ENCODE peak calls at places on chromosomes 11 and 22, in six cellular contexts. X is left ventricle myocardium inferior, R is fibroblast of lung, C is ovary, K is heart left ventricle, Q is fibroblast of pulmonary artery. Z is an unnamed sample.

GRCh38 chr11:47234669-47235075 is 13.9 kb downstream of the ACP2 start:
- DNase-seq in X (no peak), R (no peak), C (peak), K (peak), Q (peak), Z (no peak)

GRCh38 chr22:43393132-43393844 is 18.5 kb upstream of the MPPED1 start:
- DNase-seq in X (no peak), R (no peak), C (no peak), K (no peak), Q (no peak), Z (no peak)

GRCh38 chr11:125168875-125169537 is 4.5 kb downstream of the PKNOX2 start:
- DNase-seq in X (no peak), R (peak), C (peak), K (no peak), Q (peak), Z (no peak)

GRCh38 chr22:29309332-29310064 is 3.0 kb downstream of the GAS2L1 start:
- DNase-seq in X (peak), R (no peak), C (no peak), K (peak), Q (no peak), Z (no peak)

GRCh38 chr11:74679513-74679865 is 51.7 kb downstream of the CHRDL2 start:
- DNase-seq in X (no peak), R (no peak), C (no peak), K (peak), Q (no peak), Z (no peak)

GRCh38 chr11:67120456-67120855 is 1.4 kb downstream of the KDM2A start:
- DNase-seq in X (no peak), R (no peak), C (no peak), K (no peak), Q (no peak), Z (no peak)

GRCh38 chr11:73267122-73267846 is 4.9 kb upstream of the P2RY6 start:
- DNase-seq in X (no peak), R (no peak), C (no peak), K (peak), Q (no peak), Z (no peak)

GRCh38 chr22:37542959-37543358 is 17.3 kb upstream of the CDC42EP1 start:
- DNase-seq in X (no peak), R (no peak), C (no peak), K (no peak), Q (no peak), Z (no peak)

GRCh38 chr22:42388130-42388797 is 43.9 kb downstream of the NFAM1 start:
- DNase-seq in X (no peak), R (no peak), C (no peak), K (no peak), Q (peak), Z (no peak)

GRCh38 chr11:64935634-64936081 is at the start of gene GPHA2:
- DNase-seq in X (no peak), R (peak), C (peak), K (no peak), Q (peak), Z (no peak)

GRCh38 chr11:44766972-44767278 is 40.2 kb downstream of the TSPAN18 start:
- DNase-seq in X (no peak), R (no peak), C (no peak), K (peak), Q (peak), Z (no peak)

GRCh38 chr11:108500721-108501120 is 2.5 kb upstream of the POGLUT3 start:
- DNase-seq in X (no peak), R (no peak), C (no peak), K (no peak), Q (no peak), Z (no peak)

GRCh38 chr11:6233984-6234313 is 487 bp downstream of the FHIP1B start:
- DNase-seq in X (no peak), R (no peak), C (no peak), K (no peak), Q (no peak), Z (no peak)

GRCh38 chr11:64859542-64860414 is 15.3 kb upstream of the CDC42BPG start:
- DNase-seq in X (no peak), R (no peak), C (no peak), K (no peak), Q (no peak), Z (no peak)

GRCh38 chr11:65546217-65546958 is 11.8 kb downstream of the LTBP3 start:
- DNase-seq in X (peak), R (no peak), C (peak), K (peak), Q (no peak), Z (peak)

GRCh38 chr11:125376856-125377255 is 119.2 kb downstream of the FEZ1 start:
- DNase-seq in X (no peak), R (no peak), C (no peak), K (no peak), Q (no peak), Z (no peak)

DNA sequence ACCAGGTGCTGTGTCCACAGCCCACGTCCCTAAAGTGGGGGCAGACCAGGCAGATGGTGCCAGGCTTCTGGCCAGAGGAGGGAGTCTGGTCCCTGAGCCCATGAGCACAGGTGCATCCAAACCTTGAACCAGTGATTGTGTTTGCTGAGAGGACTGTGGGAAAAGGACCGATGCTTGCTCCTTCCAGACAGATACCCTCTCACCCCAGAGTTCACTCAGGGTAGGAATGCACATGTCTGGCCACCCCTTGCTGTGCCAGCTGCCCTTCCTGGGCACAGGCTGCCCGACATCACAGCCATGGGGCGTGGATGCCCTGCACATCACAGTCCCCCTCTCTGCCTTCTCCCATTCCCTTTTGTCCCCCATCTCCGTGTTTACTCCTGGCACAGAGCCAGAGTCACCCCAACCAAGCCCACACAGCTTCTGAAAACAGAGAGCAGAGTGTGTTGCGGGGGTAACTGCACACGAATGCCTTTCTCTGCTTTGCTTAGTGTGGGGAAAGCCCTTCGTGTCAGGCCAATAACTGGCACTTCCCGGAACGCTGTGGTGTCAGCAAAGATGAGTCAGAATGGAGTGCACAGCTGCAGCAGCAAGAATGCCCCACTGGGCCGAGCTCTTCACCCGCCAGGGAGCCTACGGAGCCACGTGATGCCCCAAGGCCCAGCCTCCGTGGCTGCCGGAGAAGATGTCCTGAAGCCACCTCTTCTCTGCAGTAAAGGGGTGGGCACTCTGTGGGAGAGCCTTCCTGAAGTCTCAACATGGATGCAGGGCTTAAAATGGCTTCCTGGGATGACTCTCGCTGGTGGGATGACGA is 7.6 kb downstream of the CARS1 start:
- DNase-seq in X (peak), R (peak), C (peak), K (peak), Q (peak), Z (peak)
- TF ChIP-seq CTCF in X (peak), R (no peak), C (no peak), K (no peak), Q (peak), Z (no peak)

GRCh38 chr22:36182056-36182455 is 19.6 kb downstream of the APOL4 start:
- DNase-seq in X (no peak), R (no peak), C (no peak), K (no peak), Q (peak), Z (no peak)

GRCh38 chr22:36183446-36183845 is 18.2 kb downstream of the APOL4 start:
- DNase-seq in X (no peak), R (no peak), C (no peak), K (no peak), Q (no peak), Z (no peak)

GRCh38 chr22:36182871-36183270 is 18.7 kb downstream of the APOL4 start:
- DNase-seq in X (no peak), R (no peak), C (no peak), K (no peak), Q (no peak), Z (no peak)

GRCh38 chr22:36184433-36185035 is 17.1 kb downstream of the APOL4 start:
- DNase-seq in X (no peak), R (peak), C (no peak), K (no peak), Q (peak), Z (no peak)

DNA sequence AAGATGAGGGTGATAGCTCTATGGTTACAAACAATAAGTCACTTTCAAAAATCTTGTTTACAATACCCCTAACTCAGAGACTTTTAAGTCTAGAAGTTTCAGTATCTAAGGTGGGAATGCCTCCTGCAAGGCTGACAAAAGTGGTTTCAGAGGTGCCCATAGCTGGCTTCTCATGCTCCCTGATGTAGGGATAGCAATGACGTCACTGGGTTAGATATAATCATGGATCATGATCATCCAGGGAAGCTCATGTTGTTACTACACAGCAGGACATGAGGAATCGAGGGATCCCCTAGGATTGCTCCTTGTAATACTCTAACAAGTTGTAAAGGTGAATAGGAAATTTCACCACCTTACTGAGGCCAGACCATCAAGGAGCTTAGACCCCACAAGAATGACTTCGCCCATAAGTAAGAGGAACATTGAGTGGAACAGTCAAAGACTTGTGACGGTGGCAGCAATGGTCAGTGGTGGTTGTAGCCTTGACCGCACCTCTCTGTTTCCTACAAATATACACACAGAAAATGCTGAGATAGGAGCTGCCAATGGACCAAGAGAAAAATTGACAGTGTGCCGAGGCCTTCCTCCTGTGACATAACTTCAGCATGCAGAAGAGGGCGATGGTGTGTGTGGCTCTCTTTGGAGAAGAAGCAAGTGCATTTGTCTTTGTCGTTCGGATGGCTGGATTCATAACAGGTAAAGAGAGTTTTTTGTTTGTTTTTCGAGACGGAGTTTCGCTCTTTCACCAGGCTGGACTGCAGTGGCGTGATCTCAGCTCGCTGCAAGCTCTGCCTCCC is 15.6 kb downstream of the APOL4 start:
- DNase-seq in X (no peak), R (no peak), C (no peak), K (no peak), Q (no peak), Z (no peak)
- TF ChIP-seq CTCF in X (no peak), R (no peak), C (no peak), K (no peak), Q (no peak), Z (no peak)

GRCh38 chr11:95296165-95296564 is 65.2 kb upstream of the SESN3 start:
- DNase-seq in X (no peak), R (no peak), C (peak), K (no peak), Q (no peak), Z (no peak)

GRCh38 chr11:95299078-95299611 is 68.1 kb upstream of the SESN3 start:
- DNase-seq in X (no peak), R (peak), C (peak), K (no peak), Q (no peak), Z (no peak)

GRCh38 chr11:95296621-95297025 is 65.6 kb upstream of the SESN3 start:
- DNase-seq in X (no peak), R (no peak), C (no peak), K (no peak), Q (no peak), Z (peak)

GRCh38 chr11:95295382-95295781 is 64.4 kb upstream of the SESN3 start:
- DNase-seq in X (no peak), R (no peak), C (no peak), K (no peak), Q (no peak), Z (no peak)

DNA sequence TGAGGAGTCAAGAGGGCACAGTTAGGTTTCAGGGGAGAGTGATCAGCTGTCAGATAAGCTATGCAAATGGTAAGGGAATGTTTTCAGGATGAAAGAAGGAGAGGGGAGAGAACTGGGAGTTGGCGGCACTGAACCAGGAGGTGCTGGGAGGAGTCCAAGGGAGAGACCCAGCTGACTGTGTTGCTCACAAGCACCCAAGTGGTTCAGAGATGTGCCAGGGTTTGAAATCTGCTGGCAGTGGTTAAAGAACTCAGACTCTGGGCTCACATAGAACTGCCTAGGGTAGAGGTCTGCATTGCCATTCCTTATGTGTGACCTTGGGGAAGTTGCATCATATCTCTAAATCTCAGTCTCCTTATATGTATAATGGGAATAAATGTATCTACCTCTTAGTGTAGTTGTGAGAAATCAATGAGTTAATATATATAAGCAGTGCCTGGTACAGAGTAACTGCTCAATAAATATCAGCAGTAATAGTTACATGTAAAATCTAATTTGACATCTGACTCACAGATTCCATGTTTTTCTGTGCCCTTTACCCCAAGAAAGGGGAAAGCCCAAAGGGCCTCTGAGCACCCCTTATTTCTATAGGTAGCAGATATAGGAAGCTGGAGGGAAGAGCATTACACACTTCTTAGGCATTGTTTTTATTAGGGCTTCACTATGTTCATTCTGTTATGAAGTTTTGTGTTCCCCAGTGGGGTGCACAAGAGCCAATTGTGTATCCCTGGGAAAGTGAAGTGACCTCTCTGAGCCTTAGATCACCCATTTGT is 66.9 kb upstream of the SESN3 start:
- DNase-seq in X (no peak), R (no peak), C (no peak), K (no peak), Q (no peak), Z (no peak)
- TF ChIP-seq CTCF in X (no peak), R (no peak), C (no peak), K (no peak), Q (no peak), Z (no peak)

GRCh38 chr22:39925273-39925672 is 24.4 kb downstream of the GRAP2 start:
- DNase-seq in X (no peak), R (no peak), C (no peak), K (no peak), Q (no peak), Z (no peak)

GRCh38 chr22:39924286-39924685 is 23.4 kb downstream of the GRAP2 start:
- DNase-seq in X (no peak), R (no peak), C (no peak), K (no peak), Q (no peak), Z (no peak)

GRCh38 chr22:39928556-39929401 is 27.9 kb downstream of the GRAP2 start:
- DNase-seq in X (no peak), R (no peak), C (no peak), K (no peak), Q (no peak), Z (no peak)

GRCh38 chr22:39926175-39927152 is 25.6 kb downstream of the GRAP2 start:
- DNase-seq in X (no peak), R (no peak), C (no peak), K (no peak), Q (no peak), Z (no peak)

GRCh38 chr22:39927544-39927943 is 26.7 kb downstream of the GRAP2 start:
- DNase-seq in X (no peak), R (no peak), C (no peak), K (no peak), Q (no peak), Z (no peak)
- TF ChIP-seq CTCF in X (no peak), R (no peak), C (no peak), K (no peak), Q (peak), Z (no peak)

GRCh38 chr11:449889-450808 is at the start of gene PTDSS2:
- DNase-seq in X (peak), R (peak), C (peak), K (peak), Q (peak), Z (peak)
- TF ChIP-seq CTCF in X (no peak), R (no peak), C (peak), K (no peak), Q (no peak), Z (no peak)

DNA sequence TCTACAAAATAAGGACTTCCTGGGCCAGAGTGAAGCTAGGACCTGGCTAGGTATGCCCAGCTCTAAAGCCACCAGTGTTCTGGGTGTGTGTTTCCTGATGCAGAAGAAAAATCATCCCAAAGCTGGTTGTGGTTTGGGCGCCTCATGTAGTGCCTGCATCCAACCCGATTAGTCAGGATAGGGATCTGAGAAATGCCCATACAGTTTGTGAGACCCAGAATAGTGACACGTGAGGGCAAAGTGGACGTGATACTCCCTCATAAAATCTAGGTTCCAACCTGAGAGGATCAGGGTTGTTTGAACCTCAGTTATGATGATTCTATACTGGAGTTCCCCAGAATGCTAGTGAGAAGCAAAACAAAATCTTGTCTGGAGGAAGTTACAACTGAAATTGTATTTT is 238.4 kb downstream of the TBC1D22A start:
- DNase-seq in X (no peak), R (no peak), C (no peak), K (no peak), Q (no peak), Z (no peak)
- TF ChIP-seq CTCF in X (no peak), R (no peak), C (no peak), K (no peak), Q (no peak), Z (no peak)

GRCh38 chr11:60594998-60595637 is 79.9 kb downstream of the MS4A13 start:
- DNase-seq in X (no peak), R (no peak), C (no peak), K (no peak), Q (no peak), Z (no peak)

GRCh38 chr11:60589611-60590010 is 74.4 kb downstream of the MS4A13 start:
- DNase-seq in X (no peak), R (no peak), C (no peak), K (no peak), Q (no peak), Z (no peak)
- TF ChIP-seq CTCF in X (no peak), R (no peak), C (no peak), K (no peak), Q (peak), Z (no peak)

DNA sequence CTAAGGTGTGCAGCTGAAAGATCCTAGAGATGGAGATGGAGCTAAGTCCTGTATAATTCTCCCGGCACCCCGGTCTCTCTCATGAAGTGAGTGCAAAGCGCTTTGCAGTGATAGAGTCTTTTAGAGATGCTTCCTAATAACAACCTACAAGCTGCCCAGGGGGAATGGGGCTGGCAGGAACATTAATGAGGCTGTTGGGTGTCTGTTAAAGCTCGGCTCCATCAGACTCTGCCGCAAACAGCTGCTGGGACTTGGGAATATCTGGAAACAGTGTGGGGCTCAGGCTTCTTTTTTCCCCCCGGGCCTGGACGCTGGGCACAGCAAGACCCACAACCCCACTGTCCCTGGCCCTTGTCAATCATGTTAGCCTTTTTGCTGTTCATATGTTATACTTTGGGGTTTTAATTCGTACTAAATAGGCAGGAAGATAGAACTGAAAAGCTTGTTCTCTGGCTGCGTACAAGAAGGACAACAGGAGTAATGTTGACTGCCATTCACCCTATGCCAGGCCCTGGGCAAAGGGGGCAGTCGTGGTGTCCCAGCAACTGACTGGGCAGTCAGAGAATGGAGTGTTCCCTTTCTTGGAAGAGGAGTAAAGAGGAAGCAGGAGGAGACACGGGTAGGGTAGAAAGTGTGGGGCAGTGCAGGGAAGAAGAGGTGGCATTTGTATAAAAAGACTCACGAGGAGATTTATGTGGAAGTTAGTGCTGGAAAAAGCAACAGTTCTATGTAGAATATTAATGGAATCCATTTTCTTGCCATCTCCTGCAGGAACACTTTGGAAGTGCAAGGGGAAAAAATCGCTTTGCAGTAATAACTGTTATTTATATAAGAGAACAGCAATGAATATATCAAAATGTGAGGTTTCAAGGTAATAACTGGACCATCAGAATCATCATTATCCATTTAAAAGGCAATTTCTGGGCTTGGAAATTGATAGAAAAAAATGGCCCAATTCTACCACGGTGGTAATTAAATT is 232.8 kb downstream of the GRIK4 start:
- DNase-seq in X (no peak), R (no peak), C (no peak), K (no peak), Q (no peak), Z (no peak)
- TF ChIP-seq CTCF in X (no peak), R (no peak), C (no peak), K (no peak), Q (no peak), Z (no peak)

Z was measured in CD14-positive monocyte.